ENCODE peak calls at places on chromosomes 16 and 17, in five cellular contexts. N is heart right ventricle, U is AG04450, E is astrocyte of the spinal cord, Q is astrocyte of the cerebellum. I is an unnamed sample.

GRCh38 chr17:17151541-17151940 is 54.6 kb downstream of the PLD6 start:
- DNase-seq in E (peak; percentile 56), Q (no peak), U (no peak), N (no peak), I (no peak)

GRCh38 chr17:65370669-65371126 is 190.8 kb downstream of the AXIN2 start:
- DNase-seq in N (no peak), Q (no peak), U (no peak), E (no peak), I (peak; percentile 36)

GRCh38 chr17:19331134-19331533 is 31.4 kb downstream of the B9D1 start:
- DNase-seq in E (peak; percentile 85), Q (peak; percentile 72), N (no peak), U (peak; percentile 77), I (no peak)

GRCh38 chr16:57341441-57342303 is 16.9 kb upstream of the CCL22 start:
- DNase-seq in U (peak; percentile 63), N (no peak), E (peak; percentile 95), Q (peak; percentile 81), I (peak; percentile 95)

GRCh38 chr17:14699569-14700190 is 398.8 kb downstream of the HS3ST3B1 start:
- DNase-seq in N (no peak), U (no peak), E (no peak), Q (no peak), I (no peak)

GRCh38 chr16:3121843-3122467 is 9.6 kb downstream of the ZNF205 start:
- DNase-seq in N (no peak), E (no peak), Q (no peak), U (no peak), I (no peak)

GRCh38 chr17:83078378-83079339 is 750 bp upstream of the METRNL start:
- DNase-seq in N (no peak), E (no peak), U (no peak), Q (no peak), I (no peak)

GRCh38 chr17:65530985-65531507 is 30.4 kb downstream of the AXIN2 start:
- DNase-seq in Q (no peak), E (peak; percentile 40), N (peak; percentile 32), U (peak; percentile 79), I (no peak)

GRCh38 chr16:71439531-71439930 is 2.3 kb downstream of the TLE7 start:
- DNase-seq in N (no peak), U (no peak), E (no peak), Q (no peak), I (no peak)

GRCh38 chr17:8960325-8961144 is 5.0 kb downstream of the PIK3R5 start:
- DNase-seq in N (no peak), E (no peak), Q (no peak), U (no peak), I (no peak)

GRCh38 chr16:2024026-2024425 is 2.7 kb upstream of the NHERF2 start:
- DNase-seq in Q (no peak), E (no peak), N (no peak), U (no peak), I (no peak)

GRCh38 chr17:71232801-71233559 is 887.8 kb upstream of the SOX9 start:
- DNase-seq in E (no peak), Q (no peak), U (no peak), N (no peak), I (no peak)

GRCh38 chr17:1399366-1399678 is 700 bp downstream of the YWHAE start:
- DNase-seq in E (no peak), Q (no peak), U (no peak), N (no peak), I (no peak)

GRCh38 chr16:28522792-28523191 is 16.0 kb downstream of the NUPR1 start:
- DNase-seq in N (no peak), E (no peak), U (no peak), Q (no peak), I (no peak)

GRCh38 chr17:69677130-69677529 is 262.6 kb downstream of the MAP2K6 start:
- DNase-seq in Q (no peak), U (no peak), E (peak; percentile 9), N (no peak), I (no peak)

GRCh38 chr17:76884995-76885896 is 17.0 kb downstream of the MGAT5B start:
- DNase-seq in Q (no peak), U (no peak), N (no peak), E (no peak), I (no peak)

GRCh38 chr17:82839617-82840292 is at the start of gene ZNF750:
- DNase-seq in U (no peak), Q (no peak), N (no peak), E (no peak), I (peak; percentile 75)

GRCh38 chr16:54171855-54172537 is 114.6 kb downstream of the IRX3 start:
- DNase-seq in Q (peak; percentile 31), N (no peak), E (peak; percentile 62), U (peak; percentile 10), I (no peak)

GRCh38 chr16:71311553-71312158 is 22.5 kb upstream of the CMTR2 start:
- DNase-seq in N (no peak), Q (no peak), E (peak; percentile 1), U (no peak), I (no peak)

GRCh38 chr16:54282202-54282922 is 4.2 kb downstream of the IRX3 start:
- DNase-seq in E (peak; percentile 20), N (peak; percentile 55), Q (peak; percentile 23), U (no peak), I (peak; percentile 71)

GRCh38 chr17:73228748-73229236 is 32.9 kb downstream of the CPSF4L start:
- DNase-seq in Q (peak; percentile 55), N (peak; percentile 58), U (peak; percentile 69), E (peak; percentile 76), I (peak; percentile 44)

GRCh38 chr16:12462690-12463646 is 340.7 kb downstream of the CPPED1 start:
- DNase-seq in U (peak; percentile 33), N (no peak), E (peak; percentile 70), Q (peak; percentile 51), I (no peak)

GRCh38 chr16:23466162-23466885 is 13.3 kb upstream of the COG7 start:
- DNase-seq in U (peak; percentile 52), Q (no peak), E (peak; percentile 88), N (no peak), I (no peak)

GRCh38 chr16:88911148-88911945 is 44.9 kb upstream of the PABPN1L start:
- DNase-seq in N (no peak), E (no peak), U (no peak), Q (no peak), I (no peak)

GRCh38 chr16:3358884-3359283 is 3.2 kb downstream of the OR2C1 start:
- DNase-seq in Q (no peak), N (no peak), U (no peak), E (no peak), I (no peak)

GRCh38 chr16:68275611-68276191 is 11.4 kb downstream of the SLC7A6 start:
- DNase-seq in E (no peak), N (no peak), Q (no peak), U (no peak), I (peak; percentile 65)

GRCh38 chr17:6430769-6431168 is 4.2 kb downstream of the AIPL1 start:
- DNase-seq in E (no peak), Q (no peak), N (no peak), U (no peak), I (no peak)
- TF ChIP-seq CTCF in E (peak; percentile 46), Q (peak; percentile 31), N (peak; percentile 17), U (peak; percentile 45), I (no peak)

GRCh38 chr17:343875-344752 is 8.5 kb downstream of the RPH3AL start:
- DNase-seq in Q (no peak), E (no peak), U (no peak), N (no peak), I (no peak)
- H3K4me3 ChIP-seq in Q (no peak overlapping the region), E (no peak overlapping the region), U (no peak overlapping the region), N (no peak overlapping the region), I (no peak overlapping the region)

GRCh38 chr17:49705254-49705653 is 2.5 kb downstream of the SLC35B1 start:
- DNase-seq in N (no peak), U (no peak), Q (no peak), E (no peak), I (no peak)

GRCh38 chr17:49708515-49709161 is 874 bp upstream of the SLC35B1 start:
- DNase-seq in N (no peak), Q (no peak), U (no peak), E (no peak), I (no peak)

GRCh38 chr17:49707608-49708514 is at the start of gene SLC35B1:
- DNase-seq in N (peak; percentile 100), U (peak; percentile 97), E (peak; percentile 99), Q (peak; percentile 97), I (peak; percentile 99)

GRCh38 chr17:49703557-49704277 is 4.0 kb downstream of the SLC35B1 start:
- DNase-seq in U (no peak), Q (peak; percentile 40), N (no peak), E (peak; percentile 40), I (peak; percentile 75)

DNA sequence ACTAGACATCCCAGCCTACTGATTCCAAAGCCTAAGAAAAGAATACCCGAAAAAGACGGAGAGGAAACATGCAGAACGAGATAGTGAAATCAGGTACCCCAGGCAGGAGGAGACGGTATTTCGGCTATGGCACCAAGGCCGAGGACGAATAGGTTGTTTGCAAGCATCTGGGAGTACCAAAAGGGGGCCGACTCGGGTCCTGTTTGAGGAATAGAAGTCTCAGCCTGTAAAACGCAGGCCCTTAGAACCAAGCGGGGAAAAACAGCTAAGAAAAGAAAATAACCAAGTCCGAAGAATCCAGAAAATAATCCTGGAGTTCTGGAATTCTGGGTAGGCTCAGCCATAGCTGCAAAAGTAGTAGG is 537 bp downstream of the SLC35B1 start:
- DNase-seq in U (no peak), N (no peak), Q (no peak), E (no peak), I (no peak)
- TF ChIP-seq CTCF in U (no peak), N (no peak), Q (no peak), E (peak; percentile 6), I (no peak)

GRCh38 chr17:63934391-63935112 is 2.4 kb upstream of the CD79B start:
- DNase-seq in U (no peak), N (no peak), Q (no peak), E (no peak), I (no peak)
- H3K4me3 ChIP-seq in U (no peak overlapping the region), N (no peak overlapping the region), Q (no peak overlapping the region), E (no peak overlapping the region), I (no peak overlapping the region)

DNA sequence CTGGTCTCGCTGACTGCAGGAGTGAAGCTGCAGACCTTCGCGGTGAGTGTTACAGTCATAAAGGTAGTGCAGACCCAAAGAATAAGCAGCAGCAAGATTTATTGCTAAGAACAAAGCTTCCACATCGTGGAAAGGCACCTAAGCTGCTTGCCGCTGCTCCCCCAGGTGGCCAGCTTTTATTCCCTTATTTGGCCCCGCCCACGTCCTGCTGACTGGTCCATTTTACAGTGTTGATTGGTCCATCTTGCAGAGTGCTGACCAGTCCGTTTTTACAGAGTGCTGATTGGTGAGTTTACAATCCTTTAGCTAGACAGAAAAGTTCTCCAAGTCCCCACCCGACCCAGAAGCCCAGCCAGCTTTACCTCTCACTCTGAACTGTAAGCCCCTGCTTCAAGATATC is 227.8 kb downstream of the ABCC12 start:
- DNase-seq in E (no peak), U (no peak), N (no peak), Q (no peak), I (no peak)
- TF ChIP-seq CTCF in E (no peak), U (no peak), N (no peak), Q (no peak), I (no peak)

GRCh38 chr17:78126895-78127239 is 1.7 kb downstream of the TMC6 start:
- DNase-seq in N (no peak), U (no peak), E (no peak), Q (no peak), I (no peak)
- H3K4me3 ChIP-seq in N (peak overlapping the region; percentile 90), U (no peak overlapping the region), E (no peak overlapping the region), Q (no peak overlapping the region), I (no peak overlapping the region)